ENCODE peak calls at places on chromosome 17, in seven cellular contexts. One of them, this sample, is unnamed.

GRCh38 chr17:44203731-44204452 is 4.2 kb upstream of the ATXN7L3 start:
- DNase-seq in kidney: no peak
- DNase-seq in gastrocnemius medialis: no peak
- DNase-seq in astrocyte of the spinal cord: peak; percentile 58
- DNase-seq in psoas muscle: no peak
- DNase-seq in GM12864: peak; percentile 76
- DNase-seq in HAP-1: peak; percentile 80
- DNase-seq in this sample: no peak

GRCh38 chr17:42441717-42442565 is 16.7 kb upstream of the ATP6V0A1 start:
- DNase-seq in astrocyte of the spinal cord: no peak
- DNase-seq in kidney: no peak
- DNase-seq in GM12864: no peak
- DNase-seq in psoas muscle: no peak
- DNase-seq in HAP-1: no peak
- DNase-seq in gastrocnemius medialis: no peak
- DNase-seq in this sample: no peak

GRCh38 chr17:37493249-37494027 is 3.7 kb downstream of the DUSP14 start:
- DNase-seq in HAP-1: no peak
- DNase-seq in kidney: no peak
- DNase-seq in gastrocnemius medialis: no peak
- DNase-seq in psoas muscle: no peak
- DNase-seq in astrocyte of the spinal cord: peak; percentile 93
- DNase-seq in GM12864: no peak
- DNase-seq in this sample: no peak

GRCh38 chr17:720706-721539 is 6.3 kb upstream of the VPS53 start:
- DNase-seq in GM12864: no peak
- DNase-seq in psoas muscle: no peak
- DNase-seq in kidney: no peak
- DNase-seq in gastrocnemius medialis: no peak
- DNase-seq in astrocyte of the spinal cord: no peak
- DNase-seq in HAP-1: no peak
- DNase-seq in this sample: no peak

GRCh38 chr17:63685578-63685977 is 14.3 kb downstream of the LIMD2 start:
- DNase-seq in psoas muscle: no peak
- DNase-seq in gastrocnemius medialis: no peak
- DNase-seq in astrocyte of the spinal cord: no peak
- DNase-seq in HAP-1: no peak
- DNase-seq in GM12864: no peak
- DNase-seq in kidney: no peak
- DNase-seq in this sample: no peak

GRCh38 chr17:65283704-65284103 is 146.5 kb downstream of the RGS9 start:
- DNase-seq in astrocyte of the spinal cord: no peak
- DNase-seq in GM12864: no peak
- DNase-seq in HAP-1: no peak
- DNase-seq in psoas muscle: no peak
- DNase-seq in gastrocnemius medialis: no peak
- DNase-seq in kidney: no peak
- DNase-seq in this sample: no peak

GRCh38 chr17:50020841-50021599 is 26.0 kb upstream of the DLX3 start:
- DNase-seq in GM12864: no peak
- DNase-seq in astrocyte of the spinal cord: no peak
- DNase-seq in gastrocnemius medialis: no peak
- DNase-seq in kidney: no peak
- DNase-seq in HAP-1: no peak
- DNase-seq in psoas muscle: no peak
- DNase-seq in this sample: no peak

GRCh38 chr17:38658741-38659345 is 15.9 kb downstream of the EPOP start:
- DNase-seq in gastrocnemius medialis: no peak
- DNase-seq in HAP-1: no peak
- DNase-seq in astrocyte of the spinal cord: no peak
- DNase-seq in kidney: no peak
- DNase-seq in psoas muscle: no peak
- DNase-seq in GM12864: no peak
- DNase-seq in this sample: no peak

GRCh38 chr17:10155334-10156081 is 42.9 kb downstream of the GAS7 start:
- DNase-seq in gastrocnemius medialis: no peak
- DNase-seq in kidney: no peak
- DNase-seq in psoas muscle: no peak
- DNase-seq in astrocyte of the spinal cord: no peak
- DNase-seq in HAP-1: no peak
- DNase-seq in GM12864: no peak
- DNase-seq in this sample: no peak

GRCh38 chr17:17877548-17878358 is 41.0 kb upstream of the SREBF1 start:
- DNase-seq in psoas muscle: peak; percentile 84
- DNase-seq in GM12864: no peak
- DNase-seq in kidney: peak; percentile 72
- DNase-seq in astrocyte of the spinal cord: peak; percentile 97
- DNase-seq in gastrocnemius medialis: peak; percentile 66
- DNase-seq in HAP-1: no peak
- DNase-seq in this sample: no peak

GRCh38 chr17:75848523-75849303 is 4.5 kb upstream of the UNC13D start:
- DNase-seq in gastrocnemius medialis: no peak
- DNase-seq in kidney: peak; percentile 87
- DNase-seq in astrocyte of the spinal cord: peak; percentile 30
- DNase-seq in psoas muscle: peak; percentile 83
- DNase-seq in HAP-1: peak; percentile 90
- DNase-seq in GM12864: no peak
- DNase-seq in this sample: peak; percentile 60

GRCh38 chr17:5555254-5555653 is 29.1 kb downstream of the NLRP1 start:
- DNase-seq in astrocyte of the spinal cord: peak; percentile 33
- DNase-seq in gastrocnemius medialis: no peak
- DNase-seq in kidney: no peak
- DNase-seq in psoas muscle: no peak
- DNase-seq in HAP-1: no peak
- DNase-seq in GM12864: no peak
- DNase-seq in this sample: no peak

GRCh38 chr17:70040336-70040735 is 34.7 kb upstream of the KCNJ16 start:
- DNase-seq in HAP-1: no peak
- DNase-seq in astrocyte of the spinal cord: no peak
- DNase-seq in GM12864: no peak
- DNase-seq in kidney: no peak
- DNase-seq in gastrocnemius medialis: no peak
- DNase-seq in psoas muscle: no peak
- DNase-seq in this sample: no peak

GRCh38 chr17:72657467-72658317 is 434.8 kb downstream of the SLC39A11 start:
- DNase-seq in gastrocnemius medialis: no peak
- DNase-seq in HAP-1: no peak
- DNase-seq in astrocyte of the spinal cord: peak; percentile 13
- DNase-seq in psoas muscle: no peak
- DNase-seq in GM12864: no peak
- DNase-seq in kidney: no peak
- DNase-seq in this sample: no peak

GRCh38 chr17:16981928-16982327 is 10.0 kb upstream of the TNFRSF13B start:
- DNase-seq in GM12864: no peak
- DNase-seq in kidney: no peak
- DNase-seq in astrocyte of the spinal cord: no peak
- DNase-seq in HAP-1: no peak
- DNase-seq in psoas muscle: peak; percentile 35
- DNase-seq in gastrocnemius medialis: no peak
- DNase-seq in this sample: no peak

GRCh38 chr17:71380535-71380934 is 740.3 kb upstream of the SOX9 start:
- DNase-seq in kidney: no peak
- DNase-seq in psoas muscle: no peak
- DNase-seq in GM12864: no peak
- DNase-seq in gastrocnemius medialis: no peak
- DNase-seq in astrocyte of the spinal cord: no peak
- DNase-seq in HAP-1: no peak
- DNase-seq in this sample: no peak

GRCh38 chr17:183021-183420 is 1.6 kb upstream of the DOC2B start:
- DNase-seq in HAP-1: no peak
- DNase-seq in GM12864: no peak
- DNase-seq in psoas muscle: no peak
- DNase-seq in kidney: no peak
- DNase-seq in gastrocnemius medialis: no peak
- DNase-seq in astrocyte of the spinal cord: no peak
- DNase-seq in this sample: no peak

GRCh38 chr17:64608571-64608981 is 53.5 kb downstream of the SMURF2 start:
- DNase-seq in GM12864: no peak
- DNase-seq in astrocyte of the spinal cord: peak; percentile 51
- DNase-seq in psoas muscle: no peak
- DNase-seq in kidney: no peak
- DNase-seq in gastrocnemius medialis: no peak
- DNase-seq in HAP-1: no peak
- DNase-seq in this sample: no peak

GRCh38 chr17:7442142-7442541 is 2.7 kb upstream of the CHRNB1 start:
- DNase-seq in astrocyte of the spinal cord: no peak
- DNase-seq in psoas muscle: no peak
- DNase-seq in GM12864: no peak
- DNase-seq in gastrocnemius medialis: no peak
- DNase-seq in kidney: no peak
- DNase-seq in HAP-1: no peak
- DNase-seq in this sample: no peak

GRCh38 chr17:7439462-7440112 is at the start of gene FGF11:
- DNase-seq in gastrocnemius medialis: no peak
- DNase-seq in psoas muscle: no peak
- DNase-seq in HAP-1: no peak
- DNase-seq in GM12864: no peak
- DNase-seq in astrocyte of the spinal cord: no peak
- DNase-seq in kidney: peak; percentile 80
- DNase-seq in this sample: no peak

GRCh38 chr17:7440113-7440822 is 956 bp downstream of the FGF11 start:
- DNase-seq in kidney: peak; percentile 91
- DNase-seq in HAP-1: peak; percentile 31
- DNase-seq in astrocyte of the spinal cord: peak; percentile 6
- DNase-seq in gastrocnemius medialis: peak; percentile 61
- DNase-seq in psoas muscle: peak; percentile 86
- DNase-seq in GM12864: no peak
- DNase-seq in this sample: no peak

GRCh38 chr17:7440823-7441174 is 1.5 kb downstream of the FGF11 start:
- DNase-seq in HAP-1: no peak
- DNase-seq in astrocyte of the spinal cord: peak; percentile 29
- DNase-seq in gastrocnemius medialis: peak; percentile 59
- DNase-seq in GM12864: no peak
- DNase-seq in kidney: peak; percentile 80
- DNase-seq in psoas muscle: peak; percentile 88
- DNase-seq in this sample: no peak

DNA sequence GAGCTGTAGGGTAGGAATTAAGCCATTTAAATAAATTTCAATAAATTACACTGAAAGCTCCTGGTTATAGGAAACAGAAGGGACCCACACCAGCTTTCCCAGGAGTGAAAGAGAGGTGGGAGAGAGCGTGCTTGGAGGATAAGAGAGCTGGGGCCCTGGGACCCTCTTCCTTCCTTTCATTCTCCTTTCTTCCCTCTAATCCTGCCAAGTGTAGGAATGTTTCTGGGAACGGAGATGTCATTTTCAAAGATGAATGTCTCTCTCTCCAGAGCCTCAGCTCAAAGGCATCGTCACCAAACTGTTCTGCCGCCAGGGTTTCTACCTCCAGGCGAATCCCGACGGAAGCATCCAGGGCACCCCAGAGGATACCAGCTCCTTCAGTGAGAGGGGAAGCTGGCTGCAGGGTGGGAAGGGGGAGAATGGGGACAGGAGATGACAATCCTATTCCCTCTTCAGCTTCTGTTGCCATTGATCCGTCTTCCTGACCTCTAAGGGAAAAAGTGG is 1.9 kb downstream of the FGF11 start:
- DNase-seq in gastrocnemius medialis: no peak
- DNase-seq in astrocyte of the spinal cord: no peak
- DNase-seq in psoas muscle: no peak
- DNase-seq in GM12864: no peak
- DNase-seq in kidney: no peak
- DNase-seq in HAP-1: no peak
- DNase-seq in this sample: no peak
- H3K4me3 ChIP-seq in gastrocnemius medialis: no peak overlapping the region
- H3K4me3 ChIP-seq in astrocyte of the spinal cord: no peak overlapping the region
- H3K4me3 ChIP-seq in psoas muscle: peak overlapping the region; percentile 72
- H3K4me3 ChIP-seq in GM12864: no peak overlapping the region
- H3K4me3 ChIP-seq in kidney: no peak overlapping the region
- H3K4me3 ChIP-seq in HAP-1: no peak overlapping the region
- H3K4me3 ChIP-seq in this sample: peak overlapping the region; percentile 83

GRCh38 chr17:13181683-13182082 is 163.9 kb upstream of the ELAC2 start:
- DNase-seq in GM12864: no peak
- DNase-seq in kidney: no peak
- DNase-seq in astrocyte of the spinal cord: no peak
- DNase-seq in gastrocnemius medialis: no peak
- DNase-seq in psoas muscle: no peak
- DNase-seq in HAP-1: no peak
- DNase-seq in this sample: no peak

GRCh38 chr17:13171790-13172189 is 154.0 kb upstream of the ELAC2 start:
- DNase-seq in GM12864: no peak
- DNase-seq in psoas muscle: no peak
- DNase-seq in gastrocnemius medialis: no peak
- DNase-seq in astrocyte of the spinal cord: no peak
- DNase-seq in HAP-1: no peak
- DNase-seq in kidney: no peak
- DNase-seq in this sample: no peak

GRCh38 chr17:13176436-13176835 is 158.6 kb upstream of the ELAC2 start:
- DNase-seq in gastrocnemius medialis: no peak
- DNase-seq in kidney: no peak
- DNase-seq in psoas muscle: no peak
- DNase-seq in GM12864: no peak
- DNase-seq in astrocyte of the spinal cord: no peak
- DNase-seq in HAP-1: no peak
- DNase-seq in this sample: no peak
- H3K4me3 ChIP-seq in gastrocnemius medialis: no peak overlapping the region
- H3K4me3 ChIP-seq in kidney: no peak overlapping the region
- H3K4me3 ChIP-seq in psoas muscle: no peak overlapping the region
- H3K4me3 ChIP-seq in GM12864: no peak overlapping the region
- H3K4me3 ChIP-seq in astrocyte of the spinal cord: no peak overlapping the region
- H3K4me3 ChIP-seq in HAP-1: no peak overlapping the region
- H3K4me3 ChIP-seq in this sample: no peak overlapping the region

GRCh38 chr17:77182773-77183172 is 42.0 kb downstream of the SEC14L1 start:
- DNase-seq in HAP-1: no peak
- DNase-seq in GM12864: no peak
- DNase-seq in kidney: no peak
- DNase-seq in astrocyte of the spinal cord: no peak
- DNase-seq in gastrocnemius medialis: no peak
- DNase-seq in psoas muscle: no peak
- DNase-seq in this sample: no peak

GRCh38 chr17:77185137-77185536 is 44.4 kb downstream of the SEC14L1 start:
- DNase-seq in HAP-1: no peak
- DNase-seq in astrocyte of the spinal cord: no peak
- DNase-seq in psoas muscle: no peak
- DNase-seq in GM12864: no peak
- DNase-seq in kidney: no peak
- DNase-seq in gastrocnemius medialis: no peak
- DNase-seq in this sample: no peak

GRCh38 chr17:77180503-77181330 is 39.9 kb downstream of the SEC14L1 start:
- DNase-seq in GM12864: no peak
- DNase-seq in HAP-1: no peak
- DNase-seq in gastrocnemius medialis: peak; percentile 30
- DNase-seq in astrocyte of the spinal cord: no peak
- DNase-seq in psoas muscle: peak; percentile 69
- DNase-seq in kidney: no peak
- DNase-seq in this sample: no peak

GRCh38 chr17:77184474-77184873 is 43.7 kb downstream of the SEC14L1 start:
- DNase-seq in kidney: no peak
- DNase-seq in astrocyte of the spinal cord: peak; percentile 37
- DNase-seq in HAP-1: no peak
- DNase-seq in gastrocnemius medialis: no peak
- DNase-seq in GM12864: no peak
- DNase-seq in psoas muscle: no peak
- DNase-seq in this sample: no peak

GRCh38 chr17:77182205-77182604 is 41.4 kb downstream of the SEC14L1 start:
- DNase-seq in psoas muscle: no peak
- DNase-seq in HAP-1: no peak
- DNase-seq in kidney: no peak
- DNase-seq in GM12864: no peak
- DNase-seq in astrocyte of the spinal cord: no peak
- DNase-seq in gastrocnemius medialis: no peak
- DNase-seq in this sample: no peak
- H3K4me3 ChIP-seq in psoas muscle: no peak overlapping the region
- H3K4me3 ChIP-seq in HAP-1: no peak overlapping the region
- H3K4me3 ChIP-seq in kidney: no peak overlapping the region
- H3K4me3 ChIP-seq in GM12864: no peak overlapping the region
- H3K4me3 ChIP-seq in astrocyte of the spinal cord: no peak overlapping the region
- H3K4me3 ChIP-seq in gastrocnemius medialis: no peak overlapping the region
- H3K4me3 ChIP-seq in this sample: no peak overlapping the region

GRCh38 chr17:20063665-20064648 is 54.8 kb downstream of the SPECC1 start:
- DNase-seq in psoas muscle: peak; percentile 90
- DNase-seq in astrocyte of the spinal cord: peak; percentile 85
- DNase-seq in GM12864: peak; percentile 40
- DNase-seq in kidney: peak; percentile 90
- DNase-seq in gastrocnemius medialis: peak; percentile 69
- DNase-seq in HAP-1: peak; percentile 57
- DNase-seq in this sample: no peak
- H3K4me3 ChIP-seq in psoas muscle: no peak overlapping the region
- H3K4me3 ChIP-seq in astrocyte of the spinal cord: no peak overlapping the region
- H3K4me3 ChIP-seq in GM12864: peak overlapping the region; percentile 26
- H3K4me3 ChIP-seq in kidney: no peak overlapping the region
- H3K4me3 ChIP-seq in gastrocnemius medialis: no peak overlapping the region
- H3K4me3 ChIP-seq in HAP-1: no peak overlapping the region
- H3K4me3 ChIP-seq in this sample: no peak overlapping the region